ENCODE peak calls at places on chromosome 2, in seven cellular contexts. G is brain microvascular endothelial cell; I is PC-9; M is caudate nucleus; E is CD4-positive, alpha-beta T cell; J is trophoblast cell; V is sigmoid colon. W is an unnamed sample.

GRCh38 chr2:167862787-167863186 is 384.6 kb downstream of the STK39 start:
- DNase-seq in V (no peak), G (peak; percentile 26), J (no peak), I (no peak), E (no peak), M (no peak), W (no peak)

GRCh38 chr2:95068256-95068655 is 42.7 kb downstream of the MAL start:
- DNase-seq in M (no peak), I (no peak), G (no peak), V (peak; percentile 10), E (no peak), J (no peak), W (no peak)

GRCh38 chr2:240200230-240201051 is 60.0 kb upstream of the OTOS start:
- DNase-seq in E (no peak), I (no peak), J (no peak), V (peak; percentile 64), G (no peak), M (no peak), W (no peak)

GRCh38 chr2:121969155-121969554 is 213.7 kb downstream of the TSN start:
- DNase-seq in G (no peak), E (no peak), M (no peak), V (no peak), I (no peak), J (no peak), W (peak; percentile 71)

GRCh38 chr2:200587007-200587616 is 1.3 kb downstream of the AOX1 start:
- DNase-seq in E (no peak), V (no peak), G (no peak), M (no peak), I (no peak), J (no peak), W (no peak)

GRCh38 chr2:111668274-111668616 is 215.7 kb downstream of the ANAPC1 start:
- DNase-seq in G (no peak), E (no peak), I (no peak), J (no peak), M (no peak), V (no peak), W (peak; percentile 24)

GRCh38 chr2:170217778-170218251 is 39.9 kb downstream of the MYO3B start:
- DNase-seq in V (no peak), E (no peak), G (no peak), J (no peak), I (no peak), M (no peak), W (no peak)

GRCh38 chr2:239944706-239945551 is 80.2 kb downstream of the NDUFA10 start:
- DNase-seq in I (no peak), G (peak; percentile 5), J (no peak), M (no peak), E (peak; percentile 20), V (peak; percentile 62), W (peak; percentile 63)

GRCh38 chr2:218285604-218286003 is 6.7 kb downstream of the TMBIM1 start:
- DNase-seq in M (no peak), E (no peak), I (peak; percentile 46), V (peak; percentile 93), G (no peak), J (no peak), W (peak; percentile 94)

DNA sequence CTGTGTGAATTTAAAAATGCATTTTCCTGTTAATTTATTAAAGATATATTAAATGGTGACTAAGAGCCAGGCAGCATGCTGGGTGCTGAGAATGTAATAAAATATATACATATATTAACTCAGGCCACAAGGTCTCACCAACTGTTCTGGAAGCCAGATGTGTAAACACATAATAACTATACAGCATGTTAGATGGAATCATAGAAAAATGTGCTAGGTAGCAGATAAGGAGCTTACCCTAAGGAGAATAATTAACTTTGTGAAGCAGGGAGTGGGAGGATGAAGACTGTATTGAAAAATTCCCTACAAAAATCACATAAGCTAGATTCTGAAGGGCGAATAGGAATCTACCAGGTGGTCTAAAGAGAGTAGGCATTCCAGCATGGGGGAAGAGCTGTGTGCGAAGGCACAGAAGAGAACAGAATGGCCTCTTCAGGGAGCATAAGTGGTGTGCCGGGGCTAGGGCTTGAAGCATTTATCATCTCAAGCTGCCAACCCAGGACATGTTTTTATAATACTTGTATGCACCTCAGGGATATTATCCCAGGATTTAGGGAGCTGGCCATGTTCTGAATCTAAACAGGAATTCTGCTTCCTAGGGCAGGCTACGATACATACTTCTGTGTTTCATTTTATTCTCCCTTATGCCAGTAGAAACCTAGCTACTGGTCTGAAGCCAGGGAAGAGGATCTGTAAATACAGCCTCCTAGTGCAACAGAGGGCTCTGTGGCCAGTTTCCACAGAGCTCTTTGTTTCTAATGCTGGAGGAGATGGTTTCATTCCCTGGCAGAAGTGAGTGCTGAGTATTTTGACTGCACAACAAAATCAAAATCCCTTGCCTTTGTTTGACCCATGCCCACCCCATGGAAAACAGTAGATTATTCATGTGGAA is 56.7 kb downstream of the NEMP2 start:
- DNase-seq in M (no peak), I (no peak), V (no peak), G (no peak), E (no peak), J (no peak), W (no peak)
- H3K27ac ChIP-seq in M (peak overlapping the region; percentile 94), I (no peak overlapping the region), V (peak overlapping the region; percentile 82), G (no peak overlapping the region), E (peak overlapping the region; percentile 35), J (no peak overlapping the region), W (no peak overlapping the region)

DNA sequence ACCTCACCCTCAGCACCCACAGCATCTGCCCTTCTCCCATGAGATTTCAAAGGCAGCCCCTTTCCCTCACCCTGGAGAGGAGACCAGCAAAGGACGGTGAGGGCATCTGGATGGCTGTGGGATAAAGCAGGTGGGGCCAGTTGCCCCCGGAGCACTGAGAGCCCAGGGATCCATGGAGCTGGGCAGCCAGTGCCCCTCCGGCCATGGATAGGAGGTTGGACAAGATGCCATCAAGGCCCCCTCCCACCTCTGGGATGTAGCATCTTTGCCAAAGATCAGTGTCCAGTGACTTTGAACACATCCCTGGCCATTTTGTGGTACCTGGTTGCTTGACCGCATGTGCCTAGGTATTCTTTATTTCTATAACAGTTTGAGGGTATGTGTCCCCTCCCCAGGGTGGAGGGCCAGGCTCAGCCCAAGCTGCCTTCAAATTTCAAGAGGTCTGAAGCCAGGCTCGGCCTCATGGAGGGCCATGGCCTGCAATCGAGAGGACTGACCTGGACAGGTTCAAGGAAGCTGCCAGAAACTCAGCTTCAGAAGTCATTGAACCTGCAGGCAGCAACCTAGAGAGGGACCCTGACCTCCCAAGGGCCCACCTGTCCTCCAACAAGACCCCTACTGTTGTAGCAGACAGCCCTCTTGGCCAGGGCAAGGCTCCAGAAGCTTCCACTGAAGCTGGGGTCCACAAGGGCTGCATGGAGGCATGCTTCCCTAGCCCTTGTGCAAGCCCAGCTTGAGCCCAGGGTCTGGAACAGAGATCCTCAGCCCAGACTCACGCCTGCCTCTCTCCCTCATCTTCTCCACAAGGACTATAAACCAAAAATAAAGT is 55.5 kb upstream of the BIN1 start:
- DNase-seq in J (no peak), G (no peak), E (no peak), V (peak; percentile 52), M (no peak), I (no peak), W (no peak)
- H3K27ac ChIP-seq in J (no peak overlapping the region), G (no peak overlapping the region), E (no peak overlapping the region), V (no peak overlapping the region), M (no peak overlapping the region), I (no peak overlapping the region), W (no peak overlapping the region)

DNA sequence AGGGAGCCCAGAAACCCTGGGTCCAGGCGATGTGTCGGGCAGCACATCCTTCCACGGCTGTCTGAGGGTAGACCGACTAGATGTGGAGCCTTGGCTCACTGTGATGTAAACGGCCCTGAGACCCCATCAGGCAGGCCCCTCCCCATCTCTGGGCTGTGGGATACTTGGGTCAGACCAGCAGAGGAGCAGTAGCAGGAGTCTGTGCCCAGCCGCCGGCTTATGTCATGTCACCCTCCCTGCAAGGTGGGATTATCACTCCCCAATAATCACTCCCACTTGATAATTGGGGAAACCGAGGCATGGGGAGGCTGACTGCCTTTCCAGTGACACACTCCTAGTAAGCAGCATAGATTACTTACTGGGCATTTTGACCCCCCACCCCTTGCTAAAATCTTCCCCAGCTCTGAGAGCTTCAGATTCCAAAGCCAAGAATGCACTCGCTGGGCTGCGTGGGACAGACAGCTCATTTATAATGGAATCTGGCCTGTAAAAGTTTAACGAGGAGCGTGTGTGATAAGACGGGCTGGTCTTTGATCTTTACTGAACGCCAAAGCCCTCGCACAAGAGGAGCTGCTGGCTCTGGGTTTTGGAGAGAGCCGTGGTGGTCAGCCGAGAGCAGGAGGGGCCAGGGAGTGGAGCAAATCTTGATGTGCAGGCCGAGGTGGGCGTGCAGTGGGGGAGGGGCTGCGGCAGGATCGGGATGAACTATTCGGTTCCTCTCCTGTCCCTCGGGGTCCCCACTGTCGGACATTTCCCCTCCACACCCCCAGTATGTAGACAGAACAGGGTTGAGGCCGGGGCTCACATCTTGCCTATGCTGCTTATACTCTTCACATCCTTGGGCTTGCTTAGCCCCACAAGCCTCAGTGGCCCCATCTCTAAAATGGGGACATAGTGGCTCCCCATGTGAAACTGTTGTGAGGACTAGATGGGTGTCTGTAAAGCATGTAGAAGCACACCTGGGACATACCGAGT is 200.0 kb downstream of the GLI2 start:
- DNase-seq in E (no peak), G (peak; percentile 80), I (no peak), M (no peak), V (no peak), J (peak; percentile 84), W (no peak)
- H3K27ac ChIP-seq in E (no peak overlapping the region), G (peak overlapping the region; percentile 89), I (no peak overlapping the region), M (no peak overlapping the region), V (peak overlapping the region; percentile 81), J (peak overlapping the region; percentile 56), W (peak overlapping the region; percentile 52)

DNA sequence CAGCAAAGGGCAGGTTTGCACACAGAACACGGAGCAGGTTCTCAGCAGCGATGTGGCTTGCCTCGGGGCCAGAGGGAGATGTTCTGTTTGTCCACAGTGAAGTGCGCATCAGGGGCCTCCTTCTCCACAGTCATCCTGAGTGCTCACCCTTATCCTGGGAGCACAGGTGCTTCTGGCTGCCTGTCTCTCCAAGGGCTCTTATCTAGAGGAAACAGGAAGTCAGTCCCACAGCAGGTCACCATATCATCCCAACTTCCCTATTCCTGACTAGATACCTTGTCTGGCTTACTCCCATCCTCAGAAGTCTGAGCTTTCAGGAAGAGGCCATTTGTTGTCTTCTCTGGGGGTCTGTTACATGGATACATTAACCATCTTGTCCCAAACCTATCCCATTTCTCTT is at the start of gene CD207:
- DNase-seq in J (no peak), E (no peak), M (no peak), V (no peak), G (no peak), I (no peak), W (no peak)
- H3K27ac ChIP-seq in J (no peak within 1 kb of the TSS), E (no peak within 1 kb of the TSS), M (no peak within 1 kb of the TSS), V (no peak within 1 kb of the TSS), G (no peak within 1 kb of the TSS), I (no peak within 1 kb of the TSS), W (no peak within 1 kb of the TSS)

DNA sequence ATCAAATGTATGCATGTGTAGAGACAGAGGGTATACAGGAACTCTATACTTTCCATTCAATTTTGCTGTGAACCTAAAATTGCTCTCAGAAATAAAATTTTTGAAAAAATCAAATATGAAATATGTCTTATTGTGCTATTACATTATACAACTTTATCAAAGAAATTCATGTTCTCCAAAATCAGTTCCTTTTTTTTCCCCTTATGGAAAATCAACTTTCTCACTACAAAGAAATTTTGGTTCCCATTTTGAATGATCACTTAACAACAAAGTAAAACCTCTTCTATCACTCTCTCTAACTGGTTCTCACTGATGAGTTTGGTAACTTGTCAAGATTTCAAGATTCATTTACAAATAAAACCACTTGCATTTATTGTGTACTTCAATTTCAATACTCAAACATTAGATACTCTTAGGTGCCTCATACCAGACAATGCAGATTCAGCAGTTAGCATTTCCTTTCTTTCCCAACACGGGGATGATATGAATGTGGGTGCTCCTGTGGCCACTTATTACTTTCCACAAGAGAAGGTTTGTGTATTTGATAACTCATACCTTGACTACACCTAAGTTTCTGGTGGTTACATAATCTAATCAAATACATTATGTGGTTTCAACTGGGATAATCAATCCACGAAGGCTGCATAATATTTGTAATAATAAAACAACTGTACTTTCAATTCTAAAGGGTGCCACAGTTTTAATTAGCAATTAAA is 6.4 kb downstream of the PSME4 start:
- DNase-seq in G (no peak), V (no peak), J (no peak), I (no peak), M (no peak), E (no peak), W (no peak)
- H3K27ac ChIP-seq in G (no peak overlapping the region), V (peak overlapping the region; percentile 5), J (no peak overlapping the region), I (no peak overlapping the region), M (no peak overlapping the region), E (no peak overlapping the region), W (no peak overlapping the region)

GRCh38 chr2:128375454-128375853 is 56.8 kb upstream of the HS6ST1 start:
- DNase-seq in M (no peak), E (no peak), V (no peak), G (no peak), I (no peak), J (no peak), W (no peak)
- H3K27ac ChIP-seq in M (no peak overlapping the region), E (no peak overlapping the region), V (peak overlapping the region; percentile 76), G (no peak overlapping the region), I (no peak overlapping the region), J (no peak overlapping the region), W (peak overlapping the region; percentile 84)

W was measured in ascending aorta.